ENCODE peak calls at places on chromosomes 2 and 18, in six cellular contexts. H is OCI-LY7, U is heart right ventricle, F is endodermal cell, E is breast epithelium, W is Peyer's patch. K is an unnamed sample. For H3K4me1, the result is how much of the 10 kb centered on the place peaks cover.

GRCh38 chr2:110642360-110642759 is 35.5 kb downstream of the BUB1 start:
- DNase-seq in F (no peak), U (no peak), H (no peak), E (no peak), W (no peak), K (no peak)

GRCh38 chr2:108305901-108306300 is 17.2 kb downstream of the SULT1C2 start:
- DNase-seq in F (no peak), E (no peak), W (no peak), U (no peak), H (no peak), K (no peak)

GRCh38 chr2:25362049-25362563 is 20.4 kb upstream of the DNMT3A start:
- DNase-seq in F (peak), E (peak), W (peak), U (peak), H (peak), K (peak)

GRCh38 chr2:68385232-68385906 is 20.3 kb downstream of the PLEK start:
- DNase-seq in H (peak), U (no peak), F (no peak), E (no peak), W (peak), K (no peak)

GRCh38 chr2:3639015-3639630 is 18.9 kb upstream of the ALLC start:
- DNase-seq in F (peak), U (no peak), W (peak), E (no peak), H (no peak), K (no peak)

GRCh38 chr2:73985318-73986084 is 791 bp downstream of the TET3 start:
- DNase-seq in F (peak), E (no peak), H (peak), W (peak), U (peak), K (no peak)

GRCh38 chr18:21634588-21635199 is 22.6 kb downstream of the SNRPD1 start:
- DNase-seq in H (no peak), W (no peak), E (no peak), F (no peak), U (no peak), K (no peak)

GRCh38 chr2:8535821-8536685 is 145.8 kb upstream of the ID2 start:
- DNase-seq in H (peak), F (no peak), W (peak), E (no peak), U (no peak), K (no peak)

GRCh38 chr2:54771166-54771565 is 47.7 kb downstream of the EML6 start:
- DNase-seq in F (no peak), H (no peak), U (no peak), W (no peak), E (no peak), K (no peak)

GRCh38 chr2:241771286-241772062 is 5.1 kb upstream of the GAL3ST2 start:
- DNase-seq in H (no peak), W (no peak), F (peak), E (peak), U (peak), K (no peak)

GRCh38 chr2:179595284-179595683 is 266.1 kb downstream of the ZNF385B start:
- DNase-seq in F (peak), H (no peak), U (no peak), W (no peak), E (no peak), K (no peak)

GRCh38 chr2:23900133-23900926 is 26.6 kb downstream of the ATAD2B start:
- DNase-seq in U (no peak), E (no peak), H (no peak), F (no peak), W (no peak), K (no peak)

GRCh38 chr2:51350100-51350499 is 318.2 kb upstream of the NRXN1 start:
- DNase-seq in U (no peak), F (no peak), H (no peak), W (no peak), E (no peak), K (no peak)

GRCh38 chr18:47968721-47969120 is 38.3 kb upstream of the SMAD2 start:
- DNase-seq in E (no peak), F (no peak), U (no peak), W (no peak), H (no peak), K (no peak)

GRCh38 chr2:59754336-59754735 is 799.1 kb downstream of the BCL11A start:
- DNase-seq in H (no peak), U (no peak), E (no peak), W (no peak), F (peak), K (no peak)

GRCh38 chr2:70931376-70932000 is 4.2 kb upstream of the ATP6V1B1 start:
- DNase-seq in W (peak), U (no peak), F (peak), H (no peak), E (peak), K (no peak)

GRCh38 chr2:15906778-15907177 is 33.6 kb upstream of the MYCN start:
- DNase-seq in W (no peak), H (no peak), U (no peak), F (no peak), E (no peak), K (no peak)

GRCh38 chr2:37706784-37707183 is 35.3 kb upstream of the CDC42EP3 start:
- DNase-seq in H (no peak), U (no peak), F (no peak), E (no peak), W (no peak), K (no peak)

GRCh38 chr2:101770672-101771071 is 73.2 kb downstream of the MAP4K4 start:
- DNase-seq in W (peak), H (peak), E (no peak), F (peak), U (no peak), K (no peak)

GRCh38 chr2:184444623-184445223 is 153.6 kb upstream of the ZNF804A start:
- DNase-seq in H (peak), E (no peak), U (no peak), W (no peak), F (no peak), K (no peak)

GRCh38 chr2:184449760-184450159 is 148.6 kb upstream of the ZNF804A start:
- DNase-seq in U (no peak), H (peak), W (no peak), F (no peak), E (no peak), K (no peak)

DNA sequence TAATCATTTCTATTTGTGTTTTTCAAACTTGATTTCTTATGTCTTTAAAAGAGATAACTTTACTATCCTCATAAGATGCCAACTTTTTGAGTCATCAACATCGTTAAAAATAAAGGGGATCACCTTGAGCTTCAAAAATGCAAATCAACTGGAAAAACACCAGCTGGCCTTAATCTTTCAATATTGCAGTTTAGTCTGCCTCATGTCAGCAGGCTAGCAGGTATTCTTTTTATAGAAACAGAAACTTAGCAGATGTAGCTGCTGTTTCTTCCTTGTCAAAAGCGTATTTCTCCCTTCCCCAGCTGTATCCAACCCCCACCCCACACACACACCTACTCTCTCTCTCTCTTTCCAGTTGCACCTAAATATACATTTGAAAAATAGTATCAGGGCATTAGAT is 154.1 kb upstream of the ZNF804A start:
- DNase-seq in U (no peak), H (peak), E (no peak), W (no peak), F (no peak), K (no peak)
- H3K27ac ChIP-seq in U (no peak), H (peak), E (no peak), W (no peak), F (no peak), K (no peak)

GRCh38 chr18:30415903-30416302 is 626.6 kb downstream of the DSC3 start:
- DNase-seq in U (no peak), E (no peak), H (no peak), F (no peak), W (no peak), K (no peak)
- H3K4me1 ChIP-seq in U (under half), E (under half), H (under half), F (under half), W (under half), K (under half)

GRCh38 chr2:159187095-159187494 is 99.4 kb downstream of the WDSUB1 start:
- DNase-seq in U (no peak), H (no peak), E (no peak), F (no peak), W (no peak), K (no peak)

GRCh38 chr2:159188449-159188848 is 98.1 kb downstream of the WDSUB1 start:
- DNase-seq in E (no peak), H (no peak), U (no peak), F (no peak), W (no peak), K (no peak)

GRCh38 chr2:159183346-159183745 is 103.2 kb downstream of the WDSUB1 start:
- DNase-seq in E (no peak), U (no peak), H (no peak), F (no peak), W (no peak), K (no peak)

GRCh38 chr2:159186462-159186861 is 100.0 kb downstream of the WDSUB1 start:
- DNase-seq in W (no peak), E (no peak), U (no peak), H (no peak), F (no peak), K (no peak)

DNA sequence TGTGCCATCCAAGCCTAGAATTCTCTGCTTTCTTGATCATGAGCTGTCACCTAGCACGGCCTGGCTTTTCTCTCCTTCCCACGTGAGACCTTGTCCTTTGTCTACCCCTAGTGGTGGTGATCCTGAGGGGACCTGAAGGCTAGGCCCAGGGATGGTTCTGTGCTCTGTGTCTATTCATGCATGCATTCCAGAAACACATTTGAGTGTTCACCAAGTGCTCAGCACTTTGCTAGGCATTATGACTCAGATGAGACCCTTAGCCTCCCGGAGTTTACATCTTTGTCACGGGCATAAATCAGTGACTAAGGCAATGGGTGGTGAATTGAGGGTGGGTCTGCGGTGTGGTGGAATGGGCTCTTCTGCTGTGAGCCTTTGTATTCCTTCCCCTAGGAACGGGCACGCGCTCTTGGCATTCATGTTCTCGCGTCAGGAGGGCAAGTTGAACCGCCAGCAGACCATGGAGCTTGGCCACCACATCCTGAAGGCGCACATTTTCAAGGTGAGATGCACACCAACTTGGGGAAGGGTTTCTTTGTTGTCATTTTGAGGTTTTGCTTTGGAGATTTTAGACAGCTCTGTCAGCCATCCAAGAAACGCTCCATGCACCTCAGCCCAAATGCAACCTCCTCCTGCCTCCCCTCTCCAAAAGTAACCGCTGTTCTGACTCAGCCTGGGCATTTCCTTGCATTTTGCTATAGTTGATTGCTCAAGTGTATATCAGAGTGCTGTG is 100.9 kb downstream of the WDSUB1 start:
- DNase-seq in F (peak), E (no peak), W (no peak), U (no peak), H (no peak), K (no peak)
- TF ChIP-seq CTCF in F (peak), E (no peak), W (peak), U (peak), H (no peak), K (no peak)

GRCh38 chr2:113072584-113072983 is 4.8 kb downstream of the IL1F10 start:
- DNase-seq in W (no peak), U (no peak), E (no peak), F (no peak), H (no peak), K (no peak)
- H3K27ac ChIP-seq in W (no peak), U (no peak), E (no peak), F (no peak), H (no peak), K (no peak)

GRCh38 chr18:27564066-27564465 is 379.0 kb upstream of the CHST9 start:
- DNase-seq in F (no peak), U (no peak), H (no peak), W (no peak), E (no peak), K (no peak)
- H3K4me1 ChIP-seq in F (under half), U (under half), H (under half), W (under half), E (under half), K (under half)

DNA sequence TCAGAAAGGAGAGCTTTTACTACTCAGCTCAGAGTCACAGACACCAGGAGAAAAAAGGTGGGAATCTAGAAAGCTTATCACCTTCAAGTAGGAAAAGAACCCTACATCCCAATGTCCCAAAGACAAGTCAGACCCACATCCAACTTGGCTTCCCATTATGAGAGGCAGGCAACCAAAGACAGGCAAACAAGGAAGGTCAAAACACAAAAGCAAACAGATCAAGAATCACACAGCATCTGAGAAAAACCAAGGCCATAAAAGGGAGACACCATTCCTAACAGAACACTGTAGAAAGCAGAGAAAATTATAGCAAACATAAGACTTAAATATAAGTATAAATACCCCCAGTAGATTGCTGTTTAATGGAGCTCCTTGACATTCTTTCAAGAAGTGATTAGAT is 40.7 kb downstream of the SLC3A1 start:
- DNase-seq in W (no peak), U (no peak), F (no peak), H (no peak), E (no peak), K (no peak)
- TF ChIP-seq CTCF in W (no peak), U (no peak), F (no peak), H (no peak), E (no peak), K (no peak)

DNA sequence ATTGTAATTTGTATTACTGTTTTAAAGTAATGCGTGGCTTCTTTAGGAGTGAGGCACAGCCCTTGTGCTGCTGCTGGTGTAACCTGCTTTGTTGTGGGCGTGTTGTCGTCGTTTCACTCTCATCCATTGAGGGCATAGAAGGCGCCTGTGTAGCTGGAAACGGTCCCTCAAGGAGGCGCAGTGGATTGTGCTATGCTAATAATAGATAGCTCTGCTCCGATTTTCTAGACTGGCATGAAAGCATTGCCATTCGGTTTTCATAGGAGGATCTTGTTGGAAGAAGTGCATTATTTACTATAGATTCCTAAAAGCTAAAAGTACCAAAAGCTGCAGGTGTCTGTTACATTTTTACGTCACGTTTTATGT is 17.9 kb downstream of the RAB12 start:
- DNase-seq in H (no peak), W (no peak), U (no peak), F (no peak), E (no peak), K (no peak)
- H3K27ac ChIP-seq in H (no peak), W (no peak), U (no peak), F (no peak), E (no peak), K (no peak)

GRCh38 chr2:226759768-226760167 is 39.9 kb downstream of the IRS1 start:
- DNase-seq in U (peak), H (no peak), W (no peak), F (no peak), E (no peak), K (no peak)
- H3K4me1 ChIP-seq in U (half or more), H (under half), W (under half), F (under half), E (under half), K (half or more)

DNA sequence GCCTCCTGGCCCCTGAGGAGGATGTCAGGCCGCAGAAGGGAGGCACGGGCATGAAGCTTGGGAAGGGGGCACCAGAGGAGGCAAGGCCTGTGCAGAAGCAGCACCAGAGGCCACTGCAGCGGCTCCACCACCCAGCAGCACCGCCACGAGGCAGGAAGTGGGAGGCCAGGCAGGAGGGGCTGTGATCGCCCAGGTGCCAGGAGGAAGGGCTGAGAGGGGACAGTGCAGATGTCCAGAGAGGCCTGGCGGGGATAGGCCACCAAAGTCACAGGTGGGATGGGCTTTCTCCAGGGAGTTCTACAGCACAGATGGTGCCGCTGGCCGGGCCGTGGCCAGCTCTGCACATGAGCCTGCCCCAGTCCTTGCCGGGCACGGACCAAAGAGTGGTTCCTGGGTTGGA is 6.0 kb upstream of the ALPI start:
- DNase-seq in E (no peak), W (no peak), F (peak), H (no peak), U (no peak), K (no peak)
- TF ChIP-seq CTCF in E (no peak), W (no peak), F (peak), H (no peak), U (no peak), K (no peak)

GRCh38 chr18:58882039-58882438 is 17.4 kb downstream of the ZNF532 start:
- DNase-seq in F (no peak), W (no peak), H (no peak), E (no peak), U (no peak), K (no peak)
- H3K27ac ChIP-seq in F (no peak), W (no peak), H (no peak), E (no peak), U (peak), K (peak)

K was measured in thoracic aorta.